ENCODE peak calls at places on chromosome 4, in seven cellular contexts. M is NAMALWA; Q is T-helper 17 cell; Y is aorta; A is activated CD4-positive, alpha-beta T cell treated with anti-CD3 and anti-CD28 coated beads, Interleukin-2, amount 50 U/mL, for 1 hour; U is midbrain; T is left ventricle myocardium inferior. E is an unnamed sample.

GRCh38 chr4:53558061-53558801 is 33.1 kb downstream of the LNX1 start:
- DNase-seq in M (no peak), A (no peak), Y (peak; percentile 75), Q (no peak), U (peak; percentile 9), T (no peak), E (peak; percentile 39)

GRCh38 chr4:142353149-142353738 is 492.9 kb downstream of the INPP4B start:
- DNase-seq in Y (no peak), M (peak; percentile 45), T (no peak), Q (no peak), A (no peak), U (peak; percentile 68), E (peak; percentile 23)

GRCh38 chr4:169619518-169619957 is 840 bp upstream of the CLCN3 start:
- DNase-seq in T (no peak), M (peak; percentile 91), Q (peak; percentile 25), Y (no peak), U (peak; percentile 68), A (peak; percentile 40), E (peak; percentile 8)

GRCh38 chr4:17447056-17447455 is 64.8 kb downstream of the QDPR start:
- DNase-seq in A (no peak), Y (no peak), T (no peak), U (no peak), Q (no peak), M (no peak), E (no peak)

GRCh38 chr4:54217642-54218486 is 11.2 kb upstream of the PDGFRA start:
- DNase-seq in M (peak; percentile 83), U (peak; percentile 77), Q (no peak), T (peak; percentile 80), Y (peak; percentile 82), A (peak; percentile 47), E (peak; percentile 60)

GRCh38 chr4:184237612-184238011 is 19.9 kb upstream of the ENPP6 start:
- DNase-seq in U (no peak), Y (no peak), Q (no peak), M (no peak), A (no peak), T (no peak), E (no peak)

GRCh38 chr4:177487977-177488376 is 45.7 kb upstream of the AGA start:
- DNase-seq in Q (no peak), Y (no peak), U (no peak), T (no peak), A (no peak), M (no peak), E (no peak)

GRCh38 chr4:72767903-72768817 is 199.1 kb upstream of the ADAMTS3 start:
- DNase-seq in T (no peak), A (no peak), Y (no peak), Q (no peak), U (no peak), M (no peak), E (no peak)

GRCh38 chr4:183723561-183724228 is 64.6 kb downstream of the TRAPPC11 start:
- DNase-seq in Y (no peak), Q (no peak), T (no peak), A (no peak), M (no peak), U (no peak), E (no peak)

GRCh38 chr4:54077812-54078211 is 13.4 kb upstream of the CHIC2 start:
- DNase-seq in A (no peak), Q (no peak), U (no peak), T (no peak), Y (no peak), M (no peak), E (no peak)

GRCh38 chr4:3673716-3674478 is 92.3 kb upstream of the ADRA2C start:
- DNase-seq in T (no peak), A (no peak), M (no peak), U (no peak), Y (peak; percentile 55), Q (no peak), E (no peak)

GRCh38 chr4:766152-766515 is 59.8 kb downstream of the CPLX1 start:
- DNase-seq in Y (no peak), U (no peak), T (no peak), A (no peak), Q (no peak), M (no peak), E (no peak)

GRCh38 chr4:94345267-94345666 is 2.6 kb upstream of the HPGDS start:
- DNase-seq in Y (no peak), T (no peak), M (no peak), U (peak; percentile 27), Q (no peak), A (no peak), E (peak; percentile 25)

GRCh38 chr4:22237155-22237751 is 278.6 kb downstream of the ADGRA3 start:
- DNase-seq in U (peak; percentile 13), Q (no peak), M (peak; percentile 39), A (peak; percentile 19), Y (no peak), T (no peak), E (peak; percentile 25)

GRCh38 chr4:181085584-181085983 is 1157.6 kb upstream of the TENM3 start:
- DNase-seq in Q (no peak), M (no peak), A (no peak), U (no peak), Y (no peak), T (no peak), E (no peak)

GRCh38 chr4:84965558-84966381 is 720 bp downstream of the WDFY3 start:
- DNase-seq in Q (no peak), U (peak; percentile 41), Y (peak; percentile 83), T (peak; percentile 48), M (no peak), A (no peak), E (peak; percentile 39)

GRCh38 chr4:183272384-183272783 is 47.7 kb downstream of the CLDN22 start:
- DNase-seq in A (no peak), Q (no peak), M (no peak), T (no peak), U (no peak), Y (no peak), E (no peak)

GRCh38 chr4:161664740-161665139 is 499.1 kb downstream of the FSTL5 start:
- DNase-seq in U (no peak), Y (peak; percentile 34), Q (no peak), T (no peak), M (no peak), A (no peak), E (no peak)

GRCh38 chr4:103996059-103996458 is 276.3 kb upstream of the TACR3 start:
- DNase-seq in U (peak; percentile 67), T (no peak), A (no peak), M (no peak), Y (no peak), Q (no peak), E (no peak)

GRCh38 chr4:38141808-38142500 is 181.8 kb downstream of the PTTG2 start:
- DNase-seq in M (no peak), A (no peak), T (no peak), U (no peak), Q (no peak), Y (no peak), E (no peak)

GRCh38 chr4:80036949-80037348 is 36.1 kb downstream of the ANTXR2 start:
- DNase-seq in M (no peak), Q (no peak), A (no peak), T (no peak), Y (no peak), U (no peak), E (no peak)

GRCh38 chr4:120198411-120198810 is 131.8 kb upstream of the MAD2L1 start:
- DNase-seq in M (no peak), A (no peak), T (no peak), Y (no peak), U (no peak), Q (no peak), E (no peak)

GRCh38 chr4:24105183-24106039 is 215.6 kb upstream of the PPARGC1A start:
- DNase-seq in U (no peak), Y (no peak), Q (no peak), T (no peak), A (no peak), M (no peak), E (no peak)

GRCh38 chr4:87005690-87006461 is 71.1 kb downstream of the AFF1 start:
- DNase-seq in A (no peak), Q (no peak), U (peak; percentile 76), M (peak; percentile 69), Y (no peak), T (no peak), E (no peak)

GRCh38 chr4:2138846-2139500 is 79.8 kb downstream of the NAT8L start:
- DNase-seq in T (no peak), Q (no peak), U (no peak), A (no peak), M (no peak), Y (no peak), E (no peak)

GRCh38 chr4:41611881-41612871 is 74.2 kb downstream of the LIMCH1 start:
- DNase-seq in Y (no peak), U (peak; percentile 89), A (no peak), M (no peak), Q (no peak), T (peak; percentile 69), E (no peak)

GRCh38 chr4:143482753-143483362 is 30.6 kb upstream of the SMARCA5 start:
- DNase-seq in U (peak; percentile 81), T (no peak), Q (no peak), Y (no peak), A (no peak), M (peak; percentile 84), E (no peak)

GRCh38 chr4:104064650-104065577 is 345.1 kb upstream of the TACR3 start:
- DNase-seq in U (peak; percentile 73), A (no peak), Q (no peak), M (peak; percentile 56), T (peak; percentile 15), Y (no peak), E (no peak)

GRCh38 chr4:177687117-177687516 is 244.9 kb upstream of the AGA start:
- DNase-seq in Q (no peak), M (no peak), T (no peak), A (no peak), U (no peak), Y (no peak), E (no peak)

GRCh38 chr4:155017426-155017825 is 191.0 kb upstream of the NPY2R start:
- DNase-seq in Y (no peak), U (no peak), Q (no peak), T (no peak), M (no peak), A (no peak), E (no peak)

GRCh38 chr4:124964251-124964650 is 251.7 kb upstream of the ANKRD50 start:
- DNase-seq in T (no peak), Y (no peak), A (no peak), U (no peak), M (no peak), Q (no peak), E (no peak)

GRCh38 chr4:4542824-4543485 is 1.1 kb upstream of the STX18 start:
- DNase-seq in U (no peak), Y (no peak), T (no peak), M (no peak), Q (no peak), A (no peak), E (no peak)